ENCODE peak calls at places on chromosomes 4 and X, in nine cellular contexts. B is H1, U is endothelial cell of umbilical vein, Z is prostate gland, E is vagina, P is HL-60, W is upper lobe of left lung, X is esophagus muscularis mucosa, Q is spleen. R is an unnamed sample.

GRCh38 chr4:1460967-1461868 is 55.0 kb upstream of the NKX1-1 start:
- DNase-seq in B (peak; percentile 48), W (no peak), Z (no peak), U (no peak), X (no peak), E (no peak), Q (peak; percentile 61), P (no peak), R (no peak)

GRCh38 chr4:151012836-151013235 is 2.2 kb downstream of the LRBA start:
- DNase-seq in U (no peak), Z (peak; percentile 19), Q (no peak), P (no peak), B (no peak), E (no peak), X (no peak), W (peak; percentile 56), R (no peak)

GRCh38 chrX:3939967-3940610 is 226.6 kb upstream of the PRKX start:
- DNase-seq in B (no peak), W (no peak), Z (no peak), Q (no peak), U (peak; percentile 2), P (no peak), E (no peak), X (no peak), R (no peak)

GRCh38 chr4:1967512-1968149 is 41.1 kb downstream of the NELFA start:
- DNase-seq in B (no peak), Z (no peak), P (no peak), U (peak; percentile 16), E (no peak), W (no peak), X (no peak), Q (peak; percentile 12), R (no peak)

GRCh38 chr4:183492791-183493221 is 12.1 kb upstream of the ING2 start:
- DNase-seq in U (peak; percentile 35), Q (no peak), Z (no peak), X (no peak), B (no peak), E (no peak), P (no peak), W (no peak), R (no peak)

GRCh38 chr4:123588631-123589223 is 192.1 kb downstream of the SPRY1 start:
- DNase-seq in U (no peak), Z (no peak), P (peak; percentile 32), Q (no peak), E (no peak), X (no peak), W (no peak), B (no peak), R (no peak)

GRCh38 chr4:177740563-177740962 is 298.3 kb upstream of the AGA start:
- DNase-seq in P (no peak), X (no peak), E (no peak), B (no peak), Q (no peak), U (no peak), Z (no peak), W (no peak), R (no peak)

GRCh38 chr4:102601586-102602227 is 100.5 kb downstream of the NFKB1 start:
- DNase-seq in Z (no peak), X (no peak), Q (no peak), U (no peak), B (no peak), E (no peak), W (no peak), P (no peak), R (no peak)

GRCh38 chr4:66949424-66949823 is 595.9 kb downstream of the CENPC start:
- DNase-seq in E (no peak), U (no peak), Z (no peak), X (no peak), B (no peak), W (no peak), Q (no peak), P (no peak), R (no peak)

GRCh38 chr4:5839751-5840674 is 52.9 kb downstream of the CRMP1 start:
- DNase-seq in W (no peak), X (peak; percentile 93), P (no peak), B (no peak), U (no peak), Z (no peak), E (no peak), Q (peak; percentile 70), R (no peak)

GRCh38 chr4:5842456-5842855 is 50.4 kb downstream of the CRMP1 start:
- DNase-seq in Q (no peak), W (no peak), U (no peak), E (no peak), P (no peak), X (no peak), Z (no peak), B (no peak), R (no peak)

GRCh38 chr4:5845035-5845905 is 47.6 kb downstream of the CRMP1 start:
- DNase-seq in X (no peak), E (no peak), Q (no peak), W (no peak), U (no peak), B (no peak), Z (no peak), P (no peak), R (no peak)

GRCh38 chr4:5839332-5839731 is 53.6 kb downstream of the CRMP1 start:
- DNase-seq in B (no peak), U (no peak), Z (no peak), E (no peak), X (no peak), Q (peak; percentile 56), W (no peak), P (no peak), R (no peak)

GRCh38 chr4:5843573-5844239 is 49.2 kb downstream of the CRMP1 start:
- DNase-seq in W (no peak), U (no peak), Z (no peak), B (no peak), Q (no peak), P (no peak), E (no peak), X (no peak), R (no peak)
- TF ChIP-seq POLR2AphosphoS5 in W (no peak), U (no peak), Z (no peak), B (no peak), Q (no peak), P (no peak), E (no peak), X (no peak), R (no peak)

GRCh38 chr4:158903472-158904043 is 134.7 kb downstream of the FNIP2 start:
- DNase-seq in X (no peak), W (no peak), Q (no peak), E (no peak), U (no peak), B (no peak), P (no peak), Z (no peak), R (no peak)

GRCh38 chr4:158904815-158905214 is 136.0 kb downstream of the FNIP2 start:
- DNase-seq in W (no peak), X (no peak), U (no peak), P (no peak), Z (no peak), B (no peak), Q (no peak), E (no peak), R (no peak)

GRCh38 chr4:158903079-158903456 is 134.2 kb downstream of the FNIP2 start:
- DNase-seq in W (no peak), Z (no peak), U (no peak), X (no peak), B (no peak), Q (no peak), E (no peak), P (no peak), R (no peak)

DNA sequence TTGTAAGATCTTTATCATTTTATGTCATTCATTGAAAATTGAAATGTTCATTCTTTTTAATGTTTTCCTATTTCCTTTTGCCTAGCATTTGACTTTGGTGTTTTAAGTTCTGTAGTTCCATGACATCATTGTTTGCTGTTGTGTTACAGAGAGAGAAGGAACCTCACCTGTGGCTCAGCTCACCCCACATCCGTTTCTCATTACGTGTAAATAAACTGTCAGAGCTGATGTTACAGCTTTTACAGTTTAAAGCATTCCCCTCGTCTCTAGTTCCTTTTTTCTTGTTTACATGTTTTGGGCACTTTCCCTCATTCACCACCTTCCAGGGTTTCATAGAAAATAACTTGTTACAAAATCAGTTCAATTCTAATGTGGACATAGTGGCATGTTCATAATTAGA is 137.2 kb downstream of the FNIP2 start:
- DNase-seq in U (no peak), B (no peak), Q (no peak), E (no peak), W (no peak), P (peak; percentile 15), Z (no peak), X (no peak), R (peak; percentile 5)
- TF ChIP-seq POLR2AphosphoS5 in U (no peak), B (no peak), Q (no peak), E (no peak), W (no peak), P (no peak), Z (no peak), X (no peak), R (no peak)

DNA sequence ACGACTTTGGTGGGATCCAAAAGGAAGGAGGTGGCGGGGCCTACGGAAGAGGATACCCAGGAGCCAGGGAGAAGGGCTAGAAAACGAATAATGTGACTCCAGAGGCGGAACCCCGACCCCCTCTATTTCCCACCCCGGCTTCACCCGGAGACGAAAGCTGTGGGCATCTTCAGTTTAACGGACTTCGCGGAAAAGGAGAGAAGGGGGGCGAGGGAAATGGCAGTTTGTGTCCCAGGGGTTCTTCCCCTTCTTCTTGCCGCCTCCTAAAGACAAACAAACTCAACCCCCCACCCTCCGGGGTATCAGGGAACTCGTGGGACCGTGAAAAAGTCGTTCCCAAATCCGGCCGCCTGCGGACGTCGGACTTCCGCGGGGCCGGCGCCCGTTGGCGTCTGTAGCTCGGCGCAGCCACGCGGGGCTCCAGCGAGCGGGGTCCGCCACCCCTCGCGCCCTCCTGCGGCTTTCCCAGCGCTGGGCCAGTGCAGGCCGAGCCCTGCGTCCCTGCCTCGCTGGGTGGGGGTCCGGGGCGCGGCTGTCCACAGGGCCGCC is 3.6 kb upstream of the LEF1 start:
- DNase-seq in X (no peak), B (peak; percentile 62), Q (no peak), U (no peak), W (no peak), E (no peak), P (no peak), Z (no peak), R (no peak)
- TF ChIP-seq POLR2AphosphoS5 in X (no peak), B (no peak), Q (no peak), U (no peak), W (no peak), E (no peak), P (no peak), Z (no peak), R (no peak)

DNA sequence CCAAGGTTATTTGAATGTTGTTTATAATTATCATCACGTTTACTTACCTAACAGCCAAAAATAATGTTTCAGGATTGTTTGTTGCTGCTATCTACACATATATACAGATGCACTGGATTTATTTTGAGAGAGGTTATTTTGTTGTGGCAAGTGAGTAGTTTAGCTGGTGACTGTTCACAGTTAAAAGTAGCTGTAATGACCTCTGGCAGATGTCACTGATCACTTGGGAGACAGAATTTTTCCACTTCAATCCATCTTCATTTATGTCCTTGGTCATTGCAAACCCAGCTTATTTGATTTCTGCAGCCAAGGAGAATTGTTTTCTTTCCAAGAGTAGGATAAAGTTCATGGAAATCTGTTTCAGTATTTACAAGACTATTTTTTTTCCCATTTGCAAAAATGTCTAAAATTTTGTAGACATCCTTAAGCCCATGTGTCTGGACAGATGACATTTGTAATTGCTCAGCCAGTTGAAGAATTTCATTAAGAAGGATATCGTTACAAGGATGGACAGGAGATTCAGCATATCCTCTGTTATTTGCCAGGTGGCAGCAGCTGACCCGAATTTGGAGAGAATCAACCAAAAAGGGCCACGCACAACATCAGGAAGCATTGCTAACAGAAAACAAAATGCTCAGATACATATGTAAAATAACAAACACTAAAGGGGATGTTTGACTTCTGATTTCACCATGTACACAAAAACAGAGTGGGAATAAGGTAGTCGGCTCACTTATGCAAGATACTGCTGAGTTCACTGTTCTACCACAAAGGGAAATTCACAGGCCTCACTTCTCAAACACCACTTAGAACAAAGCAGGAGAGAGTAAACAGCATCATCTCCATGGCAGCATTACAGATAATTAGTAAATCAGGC is 64.5 kb downstream of the GPRIN3 start:
- DNase-seq in P (no peak), X (no peak), U (no peak), Z (no peak), B (no peak), E (no peak), W (no peak), Q (no peak), R (no peak)
- TF ChIP-seq POLR2AphosphoS5 in P (no peak), X (no peak), U (no peak), Z (no peak), B (no peak), E (no peak), W (no peak), Q (no peak), R (no peak)